ENCODE peak calls at places on chromosomes 2 and 18, in four cellular contexts. U is GM06990, F is heart left ventricle, X is psoas muscle. N is an unnamed sample.

GRCh38 chr2:67455219-67456142 is 58.3 kb downstream of the ETAA1 start:
- DNase-seq in F (no peak), X (no peak), U (no peak), N (no peak)

GRCh38 chr18:62374410-62374965 is 49.4 kb downstream of the TNFRSF11A start:
- DNase-seq in F (no peak), X (no peak), U (no peak), N (no peak)

GRCh38 chr18:39843546-39843945 is 2111.5 kb upstream of the PIK3C3 start:
- DNase-seq in X (no peak), U (no peak), F (no peak), N (no peak)

GRCh38 chr2:112582314-112582746 is 2.1 kb upstream of the CHCHD5 start:
- DNase-seq in X (no peak), F (no peak), U (no peak), N (no peak)

GRCh38 chr2:237714690-237715458 is 83.7 kb upstream of the RBM44 start:
- DNase-seq in X (no peak), U (no peak), F (peak; percentile 58), N (peak; percentile 70)

GRCh38 chr2:62201307-62201706 is 5.4 kb downstream of the B3GNT2 start:
- DNase-seq in X (no peak), U (no peak), F (no peak), N (no peak)

GRCh38 chr2:181430406-181431199 is 26.6 kb upstream of the ITGA4 start:
- DNase-seq in X (no peak), F (no peak), U (no peak), N (no peak)

GRCh38 chr2:117956036-117956791 is 57.7 kb downstream of the CCDC93 start:
- DNase-seq in X (no peak), U (no peak), F (no peak), N (no peak)

GRCh38 chr2:226679389-226680057 is 120.1 kb downstream of the IRS1 start:
- DNase-seq in U (no peak), X (no peak), F (no peak), N (no peak)

GRCh38 chr2:54678719-54679118 is 44.7 kb upstream of the EML6 start:
- DNase-seq in X (no peak), F (no peak), U (no peak), N (no peak)

GRCh38 chr18:13746636-13747035 is 20.2 kb downstream of the RNMT start:
- DNase-seq in U (no peak), F (no peak), X (no peak), N (no peak)
- TF ChIP-seq CTCF in U (no peak), F (no peak), X (no peak), N (no peak)

GRCh38 chr2:70892750-70893149 is 43.0 kb upstream of the ATP6V1B1 start:
- DNase-seq in X (no peak), F (no peak), U (no peak), N (no peak)
- H3K27me3 ChIP-seq in X (no peaks in the 10 kb centered on the region), F (peaks cover 95% of the 10 kb centered on the region), U (peaks cover 7% of the 10 kb centered on the region), N (peaks cover 2% of the 10 kb centered on the region)

GRCh38 chr2:234635284-234635683 is 138.4 kb upstream of the ARL4C start:
- DNase-seq in U (no peak), X (no peak), F (no peak), N (no peak)
- TF ChIP-seq CTCF in U (no peak), X (no peak), F (no peak), N (no peak)

GRCh38 chr2:241548451-241548835 is 10.1 kb upstream of the BOK start:
- DNase-seq in X (no peak), F (no peak), U (no peak), N (no peak)
- H3K27me3 ChIP-seq in X (no peaks in the 10 kb centered on the region), F (peaks cover 8% of the 10 kb centered on the region), U (no peaks in the 10 kb centered on the region), N (no peaks in the 10 kb centered on the region)

GRCh38 chr2:44131177-44131576 is 37.5 kb upstream of the PPM1B start:
- DNase-seq in F (no peak), U (no peak), X (no peak), N (no peak)
- TF ChIP-seq CTCF in F (no peak), U (no peak), X (no peak), N (no peak)

GRCh38 chr2:16662440-16662839 is 3.2 kb downstream of the CYRIA start:
- DNase-seq in F (no peak), X (peak; percentile 62), U (no peak), N (no peak)
- H3K27me3 ChIP-seq in F (no peaks in the 10 kb centered on the region), X (no peaks in the 10 kb centered on the region), U (no peaks in the 10 kb centered on the region), N (no peaks in the 10 kb centered on the region)

GRCh38 chr2:32009479-32010256 is 1.1 kb downstream of the MEMO1 start:
- DNase-seq in X (peak; percentile 40), U (peak; percentile 69), F (peak; percentile 50), N (peak; percentile 50)

GRCh38 chr2:32008811-32009478 is 1.9 kb downstream of the MEMO1 start:
- DNase-seq in U (no peak), F (no peak), X (no peak), N (peak; percentile 26)

GRCh38 chr2:32012872-32013271 is 2.1 kb upstream of the MEMO1 start:
- DNase-seq in X (no peak), F (no peak), U (no peak), N (no peak)

GRCh38 chr2:32011566-32011960 is 755 bp upstream of the MEMO1 start:
- DNase-seq in X (no peak), F (no peak), U (no peak), N (no peak)

GRCh38 chr2:32010670-32011565 is at the start of gene MEMO1:
- DNase-seq in X (peak; percentile 94), F (peak; percentile 97), U (peak; percentile 97), N (peak; percentile 95)
- TF ChIP-seq CTCF in X (no peak), F (no peak), U (no peak), N (no peak)

GRCh38 chr2:132463719-132464118 is 47.1 kb downstream of the GPR39 start:
- DNase-seq in F (no peak), U (no peak), X (no peak), N (no peak)
- H3K27me3 ChIP-seq in F (peaks cover 4% of the 10 kb centered on the region), U (no peaks in the 10 kb centered on the region), X (no peaks in the 10 kb centered on the region), N (no peaks in the 10 kb centered on the region)

GRCh38 chr2:205721057-205721767 is 38.9 kb downstream of the NRP2 start:
- DNase-seq in F (no peak), X (no peak), U (no peak), N (no peak)
- TF ChIP-seq CTCF in F (no peak), X (no peak), U (peak; percentile 47), N (no peak)